ENCODE peak calls at places on chromosomes 6 and 20, in seven cellular contexts. One of them, this sample, is unnamed.

GRCh38 chr20:37344506-37345338 is 1.2 kb upstream of the SRC start:
- DNase-seq in testis: no peak
- DNase-seq in GM12865: no peak
- DNase-seq in CD4-positive, CD25-positive, alpha-beta regulatory T cell: no peak
- DNase-seq in Peyer's patch: peak
- DNase-seq in choroid plexus epithelial cell: no peak
- DNase-seq in A549: peak
- DNase-seq in this sample: no peak

GRCh38 chr6:108635505-108636226 is 74.9 kb downstream of the FOXO3 start:
- DNase-seq in testis: no peak
- DNase-seq in GM12865: peak
- DNase-seq in CD4-positive, CD25-positive, alpha-beta regulatory T cell: peak
- DNase-seq in Peyer's patch: no peak
- DNase-seq in choroid plexus epithelial cell: no peak
- DNase-seq in A549: no peak
- DNase-seq in this sample: peak

GRCh38 chr6:11378639-11379038 is 146.2 kb upstream of the NEDD9 start:
- DNase-seq in testis: no peak
- DNase-seq in GM12865: no peak
- DNase-seq in CD4-positive, CD25-positive, alpha-beta regulatory T cell: no peak
- DNase-seq in Peyer's patch: no peak
- DNase-seq in choroid plexus epithelial cell: peak
- DNase-seq in A549: no peak
- DNase-seq in this sample: no peak

GRCh38 chr6:141484726-141485125 is 648.0 kb upstream of the GJE1 start:
- DNase-seq in testis: no peak
- DNase-seq in GM12865: peak
- DNase-seq in CD4-positive, CD25-positive, alpha-beta regulatory T cell: peak
- DNase-seq in Peyer's patch: no peak
- DNase-seq in choroid plexus epithelial cell: peak
- DNase-seq in A549: no peak
- DNase-seq in this sample: peak

GRCh38 chr6:7114744-7115451 is 7.1 kb downstream of the RREB1 start:
- DNase-seq in testis: no peak
- DNase-seq in GM12865: no peak
- DNase-seq in CD4-positive, CD25-positive, alpha-beta regulatory T cell: no peak
- DNase-seq in Peyer's patch: no peak
- DNase-seq in choroid plexus epithelial cell: no peak
- DNase-seq in A549: no peak
- DNase-seq in this sample: no peak

GRCh38 chr6:33276864-33277662 is at the start of gene B3GALT4:
- DNase-seq in testis: peak
- DNase-seq in GM12865: peak
- DNase-seq in CD4-positive, CD25-positive, alpha-beta regulatory T cell: peak
- DNase-seq in Peyer's patch: peak
- DNase-seq in choroid plexus epithelial cell: peak
- DNase-seq in A549: peak
- DNase-seq in this sample: peak

GRCh38 chr6:150485559-150486517 is 113.8 kb upstream of the PLEKHG1 start:
- DNase-seq in testis: no peak
- DNase-seq in GM12865: no peak
- DNase-seq in CD4-positive, CD25-positive, alpha-beta regulatory T cell: no peak
- DNase-seq in Peyer's patch: no peak
- DNase-seq in choroid plexus epithelial cell: no peak
- DNase-seq in A549: no peak
- DNase-seq in this sample: no peak

GRCh38 chr6:50819527-50819905 is 845 bp downstream of the TFAP2B start:
- DNase-seq in testis: no peak
- DNase-seq in GM12865: no peak
- DNase-seq in CD4-positive, CD25-positive, alpha-beta regulatory T cell: no peak
- DNase-seq in Peyer's patch: no peak
- DNase-seq in choroid plexus epithelial cell: peak
- DNase-seq in A549: no peak
- DNase-seq in this sample: no peak

GRCh38 chr6:37680668-37681067 is 17.0 kb downstream of the MDGA1 start:
- DNase-seq in testis: no peak
- DNase-seq in GM12865: no peak
- DNase-seq in CD4-positive, CD25-positive, alpha-beta regulatory T cell: no peak
- DNase-seq in Peyer's patch: no peak
- DNase-seq in choroid plexus epithelial cell: no peak
- DNase-seq in A549: no peak
- DNase-seq in this sample: no peak

GRCh38 chr6:146870765-146871164 is 272.0 kb downstream of the ADGB start:
- DNase-seq in testis: no peak
- DNase-seq in GM12865: peak
- DNase-seq in CD4-positive, CD25-positive, alpha-beta regulatory T cell: no peak
- DNase-seq in Peyer's patch: no peak
- DNase-seq in choroid plexus epithelial cell: no peak
- DNase-seq in A549: no peak
- DNase-seq in this sample: no peak

GRCh38 chr6:36596359-36596758 is 2.2 kb downstream of the SRSF3 start:
- DNase-seq in testis: peak
- DNase-seq in GM12865: no peak
- DNase-seq in CD4-positive, CD25-positive, alpha-beta regulatory T cell: peak
- DNase-seq in Peyer's patch: no peak
- DNase-seq in choroid plexus epithelial cell: no peak
- DNase-seq in A549: no peak
- DNase-seq in this sample: no peak

GRCh38 chr20:34541264-34541901 is 17.1 kb upstream of the MAP1LC3A start:
- DNase-seq in testis: no peak
- DNase-seq in GM12865: no peak
- DNase-seq in CD4-positive, CD25-positive, alpha-beta regulatory T cell: peak
- DNase-seq in Peyer's patch: no peak
- DNase-seq in choroid plexus epithelial cell: no peak
- DNase-seq in A549: no peak
- DNase-seq in this sample: no peak

GRCh38 chr6:34386316-34387137 is 5.9 kb downstream of the NUDT3 start:
- DNase-seq in testis: no peak
- DNase-seq in GM12865: no peak
- DNase-seq in CD4-positive, CD25-positive, alpha-beta regulatory T cell: no peak
- DNase-seq in Peyer's patch: no peak
- DNase-seq in choroid plexus epithelial cell: peak
- DNase-seq in A549: peak
- DNase-seq in this sample: no peak
- H3K4me3 ChIP-seq in testis: no peak
- H3K4me3 ChIP-seq in GM12865: no peak
- H3K4me3 ChIP-seq in CD4-positive, CD25-positive, alpha-beta regulatory T cell: no peak
- H3K4me3 ChIP-seq in Peyer's patch: no peak
- H3K4me3 ChIP-seq in choroid plexus epithelial cell: no peak
- H3K4me3 ChIP-seq in A549: no peak
- H3K4me3 ChIP-seq in this sample: no peak

DNA sequence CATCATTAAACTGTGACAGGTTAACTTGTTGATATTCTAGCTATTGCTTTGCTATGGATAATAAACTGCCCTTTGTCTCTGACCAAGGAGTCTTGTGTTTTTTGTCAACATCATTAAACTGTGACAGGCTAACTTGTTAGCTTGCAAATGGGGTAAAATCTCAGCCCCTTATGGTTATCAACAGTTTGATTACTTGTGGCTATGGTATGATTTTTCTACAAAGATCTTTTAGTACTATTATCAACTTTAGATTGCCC is 35.9 kb downstream of the SLC2A12 start:
- DNase-seq in testis: no peak
- DNase-seq in GM12865: no peak
- DNase-seq in CD4-positive, CD25-positive, alpha-beta regulatory T cell: no peak
- DNase-seq in Peyer's patch: no peak
- DNase-seq in choroid plexus epithelial cell: no peak
- DNase-seq in A549: no peak
- DNase-seq in this sample: no peak
- H3K4me3 ChIP-seq in testis: no peak
- H3K4me3 ChIP-seq in GM12865: no peak
- H3K4me3 ChIP-seq in CD4-positive, CD25-positive, alpha-beta regulatory T cell: no peak
- H3K4me3 ChIP-seq in Peyer's patch: no peak
- H3K4me3 ChIP-seq in choroid plexus epithelial cell: no peak
- H3K4me3 ChIP-seq in A549: no peak
- H3K4me3 ChIP-seq in this sample: no peak

GRCh38 chr6:140078552-140079126 is 704.2 kb upstream of the CITED2 start:
- DNase-seq in testis: no peak
- DNase-seq in GM12865: no peak
- DNase-seq in CD4-positive, CD25-positive, alpha-beta regulatory T cell: no peak
- DNase-seq in Peyer's patch: no peak
- DNase-seq in choroid plexus epithelial cell: peak
- DNase-seq in A549: no peak
- DNase-seq in this sample: no peak
- H3K4me3 ChIP-seq in testis: no peak
- H3K4me3 ChIP-seq in GM12865: no peak
- H3K4me3 ChIP-seq in CD4-positive, CD25-positive, alpha-beta regulatory T cell: no peak
- H3K4me3 ChIP-seq in Peyer's patch: no peak
- H3K4me3 ChIP-seq in choroid plexus epithelial cell: no peak
- H3K4me3 ChIP-seq in A549: no peak
- H3K4me3 ChIP-seq in this sample: no peak

GRCh38 chr6:144156334-144156733 is 6.0 kb downstream of the STX11 start:
- DNase-seq in testis: no peak
- DNase-seq in GM12865: peak
- DNase-seq in CD4-positive, CD25-positive, alpha-beta regulatory T cell: peak
- DNase-seq in Peyer's patch: no peak
- DNase-seq in choroid plexus epithelial cell: peak
- DNase-seq in A549: no peak
- DNase-seq in this sample: no peak
- H3K4me3 ChIP-seq in testis: no peak
- H3K4me3 ChIP-seq in GM12865: no peak
- H3K4me3 ChIP-seq in CD4-positive, CD25-positive, alpha-beta regulatory T cell: peak
- H3K4me3 ChIP-seq in Peyer's patch: no peak
- H3K4me3 ChIP-seq in choroid plexus epithelial cell: no peak
- H3K4me3 ChIP-seq in A549: no peak
- H3K4me3 ChIP-seq in this sample: no peak

GRCh38 chr6:15678514-15678913 is 15.7 kb upstream of the DTNBP1 start:
- DNase-seq in testis: no peak
- DNase-seq in GM12865: no peak
- DNase-seq in CD4-positive, CD25-positive, alpha-beta regulatory T cell: no peak
- DNase-seq in Peyer's patch: no peak
- DNase-seq in choroid plexus epithelial cell: no peak
- DNase-seq in A549: no peak
- DNase-seq in this sample: no peak

GRCh38 chr6:15681946-15682345 is 19.1 kb upstream of the DTNBP1 start:
- DNase-seq in testis: no peak
- DNase-seq in GM12865: no peak
- DNase-seq in CD4-positive, CD25-positive, alpha-beta regulatory T cell: no peak
- DNase-seq in Peyer's patch: no peak
- DNase-seq in choroid plexus epithelial cell: no peak
- DNase-seq in A549: no peak
- DNase-seq in this sample: no peak

GRCh38 chr6:15685629-15686028 is 22.8 kb upstream of the DTNBP1 start:
- DNase-seq in testis: no peak
- DNase-seq in GM12865: no peak
- DNase-seq in CD4-positive, CD25-positive, alpha-beta regulatory T cell: no peak
- DNase-seq in Peyer's patch: no peak
- DNase-seq in choroid plexus epithelial cell: no peak
- DNase-seq in A549: no peak
- DNase-seq in this sample: no peak

GRCh38 chr6:15677822-15678221 is 15.0 kb upstream of the DTNBP1 start:
- DNase-seq in testis: no peak
- DNase-seq in GM12865: peak
- DNase-seq in CD4-positive, CD25-positive, alpha-beta regulatory T cell: no peak
- DNase-seq in Peyer's patch: no peak
- DNase-seq in choroid plexus epithelial cell: no peak
- DNase-seq in A549: no peak
- DNase-seq in this sample: no peak

GRCh38 chr6:15682965-15683822 is 20.4 kb upstream of the DTNBP1 start:
- DNase-seq in testis: no peak
- DNase-seq in GM12865: peak
- DNase-seq in CD4-positive, CD25-positive, alpha-beta regulatory T cell: no peak
- DNase-seq in Peyer's patch: no peak
- DNase-seq in choroid plexus epithelial cell: no peak
- DNase-seq in A549: no peak
- DNase-seq in this sample: no peak
- H3K4me3 ChIP-seq in testis: no peak
- H3K4me3 ChIP-seq in GM12865: no peak
- H3K4me3 ChIP-seq in CD4-positive, CD25-positive, alpha-beta regulatory T cell: no peak
- H3K4me3 ChIP-seq in Peyer's patch: no peak
- H3K4me3 ChIP-seq in choroid plexus epithelial cell: no peak
- H3K4me3 ChIP-seq in A549: no peak
- H3K4me3 ChIP-seq in this sample: no peak

DNA sequence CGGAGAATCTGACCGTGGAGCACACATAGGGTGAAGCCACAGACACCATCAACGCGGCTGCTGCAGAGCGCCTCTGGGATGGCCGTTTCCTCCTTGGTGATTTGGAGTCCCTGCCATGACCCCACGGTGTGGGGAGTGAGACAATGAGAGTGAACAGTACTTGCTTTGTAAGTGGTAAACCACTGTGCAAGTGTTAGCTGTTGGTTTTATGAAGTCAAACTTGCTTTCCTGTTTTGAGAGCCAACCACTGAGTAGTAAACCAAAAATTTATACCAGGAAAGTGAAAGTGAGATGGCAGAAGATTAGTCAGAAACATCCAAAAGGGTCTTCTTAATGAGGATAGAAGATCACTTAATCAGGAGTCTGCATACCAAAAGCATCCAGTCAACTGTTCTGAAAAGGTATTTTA is 160.7 kb downstream of the FOXC1 start:
- DNase-seq in testis: no peak
- DNase-seq in GM12865: peak
- DNase-seq in CD4-positive, CD25-positive, alpha-beta regulatory T cell: peak
- DNase-seq in Peyer's patch: no peak
- DNase-seq in choroid plexus epithelial cell: no peak
- DNase-seq in A549: no peak
- DNase-seq in this sample: no peak
- H3K4me3 ChIP-seq in testis: no peak
- H3K4me3 ChIP-seq in GM12865: no peak
- H3K4me3 ChIP-seq in CD4-positive, CD25-positive, alpha-beta regulatory T cell: no peak
- H3K4me3 ChIP-seq in Peyer's patch: no peak
- H3K4me3 ChIP-seq in choroid plexus epithelial cell: no peak
- H3K4me3 ChIP-seq in A549: no peak
- H3K4me3 ChIP-seq in this sample: peak

DNA sequence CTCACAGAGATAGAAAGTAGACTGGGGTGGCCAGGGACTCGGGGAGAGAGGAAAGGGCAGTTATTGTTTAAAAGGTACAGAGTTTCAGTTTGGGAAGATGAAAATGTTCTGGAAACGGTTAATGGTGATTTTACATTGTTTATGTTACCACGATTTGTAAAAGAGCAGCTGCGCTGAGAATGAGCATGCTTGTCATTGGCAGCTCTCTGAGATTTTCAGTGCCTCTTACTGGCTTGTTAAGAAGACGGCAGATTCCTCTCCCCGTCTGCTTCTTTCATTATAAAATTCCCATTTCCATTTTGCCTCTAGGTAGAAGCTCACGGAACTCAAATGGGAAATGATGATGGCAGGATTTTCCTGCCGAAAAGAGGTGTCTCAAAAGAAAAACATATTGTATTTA is 39.7 kb upstream of the PPP1R3G start:
- DNase-seq in testis: no peak
- DNase-seq in GM12865: no peak
- DNase-seq in CD4-positive, CD25-positive, alpha-beta regulatory T cell: no peak
- DNase-seq in Peyer's patch: no peak
- DNase-seq in choroid plexus epithelial cell: no peak
- DNase-seq in A549: no peak
- DNase-seq in this sample: no peak
- H3K4me3 ChIP-seq in testis: no peak
- H3K4me3 ChIP-seq in GM12865: no peak
- H3K4me3 ChIP-seq in CD4-positive, CD25-positive, alpha-beta regulatory T cell: no peak
- H3K4me3 ChIP-seq in Peyer's patch: no peak
- H3K4me3 ChIP-seq in choroid plexus epithelial cell: no peak
- H3K4me3 ChIP-seq in A549: no peak
- H3K4me3 ChIP-seq in this sample: no peak

GRCh38 chr20:57443866-57444265 is 52.7 kb downstream of the RBM38 start:
- DNase-seq in testis: no peak
- DNase-seq in GM12865: no peak
- DNase-seq in CD4-positive, CD25-positive, alpha-beta regulatory T cell: no peak
- DNase-seq in Peyer's patch: no peak
- DNase-seq in choroid plexus epithelial cell: no peak
- DNase-seq in A549: no peak
- DNase-seq in this sample: no peak
- H3K4me3 ChIP-seq in testis: no peak
- H3K4me3 ChIP-seq in GM12865: no peak
- H3K4me3 ChIP-seq in CD4-positive, CD25-positive, alpha-beta regulatory T cell: no peak
- H3K4me3 ChIP-seq in Peyer's patch: no peak
- H3K4me3 ChIP-seq in choroid plexus epithelial cell: no peak
- H3K4me3 ChIP-seq in A549: no peak
- H3K4me3 ChIP-seq in this sample: no peak

GRCh38 chr20:421685-422250 is 13.7 kb downstream of the RBCK1 start:
- DNase-seq in testis: no peak
- DNase-seq in GM12865: no peak
- DNase-seq in CD4-positive, CD25-positive, alpha-beta regulatory T cell: no peak
- DNase-seq in Peyer's patch: no peak
- DNase-seq in choroid plexus epithelial cell: no peak
- DNase-seq in A549: no peak
- DNase-seq in this sample: no peak
- H3K4me3 ChIP-seq in testis: no peak
- H3K4me3 ChIP-seq in GM12865: no peak
- H3K4me3 ChIP-seq in CD4-positive, CD25-positive, alpha-beta regulatory T cell: no peak
- H3K4me3 ChIP-seq in Peyer's patch: no peak
- H3K4me3 ChIP-seq in choroid plexus epithelial cell: no peak
- H3K4me3 ChIP-seq in A549: no peak
- H3K4me3 ChIP-seq in this sample: no peak